ENCODE peak calls at places on chromosomes 16 and 17, in seven cellular contexts. M, A, R, Y, E, T and Z are unnamed samples.

GRCh38 chr16:88534731-88535141 is 35.5 kb upstream of the ZC3H18 start:
- DNase-seq in M (peak; percentile 49), A (no peak), R (no peak), Y (no peak), E (no peak), T (peak; percentile 55), Z (peak; percentile 68)

GRCh38 chr16:85275533-85276249 is 163.4 kb upstream of the CIBAR2 start:
- DNase-seq in M (peak; percentile 78), A (no peak), R (peak; percentile 58), Y (peak; percentile 95), E (peak; percentile 73), T (peak; percentile 36), Z (peak; percentile 82)

GRCh38 chr17:79156463-79157095 is 82.0 kb downstream of the ENGASE start:
- DNase-seq in M (no peak), A (no peak), R (no peak), Y (no peak), E (no peak), T (no peak), Z (no peak)

GRCh38 chr17:52383493-52384100 is 225.1 kb upstream of the CA10 start:
- DNase-seq in M (no peak), A (no peak), R (peak; percentile 83), Y (peak; percentile 55), E (peak; percentile 72), T (peak; percentile 38), Z (peak; percentile 83)

GRCh38 chr17:6775871-6776405 is at the start of gene FBXO39:
- DNase-seq in M (peak; percentile 25), A (no peak), R (no peak), Y (no peak), E (no peak), T (no peak), Z (no peak)

GRCh38 chr17:74851612-74852236 is 8.0 kb downstream of the GRIN2C start:
- DNase-seq in M (no peak), A (no peak), R (no peak), Y (no peak), E (no peak), T (no peak), Z (no peak)

GRCh38 chr16:77298638-77299360 is 99.6 kb downstream of the SYCE1L start:
- DNase-seq in M (no peak), A (no peak), R (no peak), Y (no peak), E (no peak), T (no peak), Z (no peak)

GRCh38 chr16:59260892-59261291 is 526.8 kb upstream of the GOT2 start:
- DNase-seq in M (no peak), A (no peak), R (no peak), Y (no peak), E (no peak), T (no peak), Z (no peak)

GRCh38 chr16:66428682-66429251 is 1.7 kb downstream of the BEAN1 start:
- DNase-seq in M (no peak), A (no peak), R (no peak), Y (no peak), E (no peak), T (no peak), Z (no peak)

GRCh38 chr17:46782250-46782953 is 36.1 kb downstream of the WNT3 start:
- DNase-seq in M (no peak), A (no peak), R (peak; percentile 63), Y (peak; percentile 82), E (peak; percentile 72), T (peak; percentile 76), Z (no peak)

GRCh38 chr16:89094252-89094901 is 725 bp downstream of the ACSF3 start:
- DNase-seq in M (no peak), A (no peak), R (peak; percentile 61), Y (peak; percentile 63), E (no peak), T (no peak), Z (no peak)

GRCh38 chr16:81349608-81350305 is 35.0 kb downstream of the GAN start:
- DNase-seq in M (no peak), A (no peak), R (no peak), Y (no peak), E (no peak), T (no peak), Z (no peak)

GRCh38 chr17:27379863-27380533 is 76.2 kb upstream of the KSR1 start:
- DNase-seq in M (peak; percentile 82), A (no peak), R (no peak), Y (peak; percentile 80), E (peak; percentile 48), T (peak; percentile 72), Z (peak; percentile 47)

GRCh38 chr16:16163571-16163970 is 59.7 kb downstream of the ABCC6 start:
- DNase-seq in M (no peak), A (no peak), R (no peak), Y (no peak), E (no peak), T (no peak), Z (no peak)

GRCh38 chr17:43578699-43579569 is 32.8 kb upstream of the ETV4 start:
- DNase-seq in M (no peak), A (no peak), R (peak; percentile 18), Y (peak; percentile 48), E (no peak), T (peak; percentile 31), Z (no peak)

GRCh38 chr16:53844796-53845195 is 140.8 kb downstream of the FTO start:
- DNase-seq in M (no peak), A (no peak), R (no peak), Y (no peak), E (no peak), T (no peak), Z (no peak)
- H3K4me1 ChIP-seq in M (peaks cover 5% of the 10 kb centered on the region), A (no peaks in the 10 kb centered on the region), R (peaks cover 6% of the 10 kb centered on the region), Y (no peaks in the 10 kb centered on the region), E (no peaks in the 10 kb centered on the region), T (peaks cover 12% of the 10 kb centered on the region), Z (peaks cover 4% of the 10 kb centered on the region)

DNA sequence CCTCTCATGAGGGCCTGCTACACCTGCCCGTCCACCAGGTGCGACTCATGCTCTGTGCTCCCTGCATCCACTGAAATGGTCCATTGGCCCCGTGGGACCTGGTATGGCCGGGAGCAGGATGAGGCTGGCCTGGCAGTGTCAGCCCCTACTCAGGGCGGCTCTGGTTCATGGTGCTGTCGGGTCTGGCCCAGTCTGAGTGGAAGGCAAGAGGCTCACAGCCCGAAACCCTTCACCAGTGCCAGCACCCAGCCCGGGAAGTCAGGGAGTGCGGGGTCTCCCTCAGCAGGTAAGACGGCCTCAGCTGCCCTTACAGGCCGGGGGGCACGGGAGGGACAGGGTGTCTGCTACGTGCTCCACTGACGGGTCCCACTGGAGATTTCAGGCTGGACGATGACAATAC is 40.5 kb upstream of the RASD1 start:
- DNase-seq in M (no peak), A (no peak), R (no peak), Y (no peak), E (no peak), T (no peak), Z (no peak)
- H3K4me1 ChIP-seq in M (peaks cover 18% of the 10 kb centered on the region), A (no peaks in the 10 kb centered on the region), R (no peaks in the 10 kb centered on the region), Y (no peaks in the 10 kb centered on the region), E (peaks cover 43% of the 10 kb centered on the region), T (peaks cover 22% of the 10 kb centered on the region), Z (no peaks in the 10 kb centered on the region)

GRCh38 chr16:57502048-57502775 is 15.9 kb upstream of the DOK4 start:
- DNase-seq in M (no peak), A (no peak), R (no peak), Y (no peak), E (no peak), T (peak; percentile 63), Z (no peak)
- H3K4me1 ChIP-seq in M (no peaks in the 10 kb centered on the region), A (no peaks in the 10 kb centered on the region), R (no peaks in the 10 kb centered on the region), Y (no peaks in the 10 kb centered on the region), E (no peaks in the 10 kb centered on the region), T (peaks cover 28% of the 10 kb centered on the region), Z (no peaks in the 10 kb centered on the region)

GRCh38 chr17:81518113-81518784 is 5.7 kb upstream of the ACTG1 start:
- DNase-seq in M (no peak), A (no peak), R (no peak), Y (no peak), E (peak; percentile 30), T (no peak), Z (no peak)
- H3K4me1 ChIP-seq in M (peaks cover 61% of the 10 kb centered on the region), A (peaks cover 47% of the 10 kb centered on the region), R (peaks cover 9% of the 10 kb centered on the region), Y (peaks cover 17% of the 10 kb centered on the region), E (peaks cover 32% of the 10 kb centered on the region), T (peaks cover 49% of the 10 kb centered on the region), Z (peaks cover 42% of the 10 kb centered on the region)

DNA sequence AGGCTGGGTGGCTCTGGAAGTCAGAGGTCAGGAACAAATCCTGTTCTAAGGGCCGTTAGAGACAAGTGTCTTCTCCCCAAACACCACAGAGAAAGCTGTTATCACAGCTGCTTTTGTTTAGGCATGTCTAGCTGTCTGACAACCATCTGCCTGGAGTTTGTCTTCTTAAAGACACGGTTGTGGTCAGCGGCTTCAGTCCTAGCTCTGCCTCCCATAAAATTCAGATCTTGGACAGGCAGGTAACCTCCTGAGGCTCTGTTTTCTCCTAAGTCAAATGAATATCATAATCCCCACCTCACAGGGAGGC is 2.3 kb upstream of the ITGA3 start:
- DNase-seq in M (no peak), A (no peak), R (no peak), Y (no peak), E (no peak), T (no peak), Z (no peak)
- H3K4me1 ChIP-seq in M (peaks cover 69% of the 10 kb centered on the region), A (peaks cover 34% of the 10 kb centered on the region), R (peaks cover 2% of the 10 kb centered on the region), Y (peaks cover 67% of the 10 kb centered on the region), E (peaks cover 51% of the 10 kb centered on the region), T (peaks cover 61% of the 10 kb centered on the region), Z (peaks cover 32% of the 10 kb centered on the region)

DNA sequence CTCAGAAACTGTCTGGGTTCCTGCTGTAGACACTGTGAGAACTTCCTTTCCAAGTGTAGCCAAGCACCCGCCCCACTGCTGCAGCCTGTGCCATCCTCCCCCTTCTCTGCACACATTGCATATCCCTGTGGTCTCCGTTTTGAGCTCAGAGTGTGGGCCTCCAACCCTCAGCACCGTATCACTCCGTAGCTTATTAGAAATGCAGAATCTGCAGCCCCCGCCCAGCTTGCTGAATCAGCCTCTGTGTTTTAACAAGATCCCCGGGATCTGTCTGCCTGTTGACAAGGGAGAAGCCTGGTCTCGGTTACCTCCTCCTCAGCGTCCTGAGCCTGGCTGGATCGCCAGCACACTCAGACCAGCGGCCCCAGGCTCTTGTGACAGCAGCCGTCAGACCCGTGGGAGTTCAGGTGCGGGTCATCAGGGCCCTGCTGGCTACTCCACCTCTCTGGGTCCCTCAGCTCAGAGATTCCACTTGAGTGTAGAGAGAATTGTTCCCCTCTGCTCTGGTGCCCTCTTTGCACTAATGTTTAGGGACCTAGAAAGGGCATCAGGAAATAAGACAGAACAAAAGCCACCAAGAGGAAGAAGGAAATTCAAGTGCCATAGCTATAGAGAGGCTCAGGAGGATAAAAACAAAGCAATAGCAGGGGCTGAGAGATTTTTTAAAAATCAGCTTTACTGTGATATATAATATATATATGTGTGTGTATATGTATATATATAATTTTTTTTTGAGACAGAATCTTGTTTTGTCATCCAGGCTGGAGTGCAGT is 92.3 kb downstream of the PITPNC1 start:
- DNase-seq in M (no peak), A (no peak), R (no peak), Y (peak; percentile 84), E (no peak), T (no peak), Z (no peak)
- H3K4me1 ChIP-seq in M (peaks cover 43% of the 10 kb centered on the region), A (no peaks in the 10 kb centered on the region), R (peaks cover 4% of the 10 kb centered on the region), Y (peaks cover 3% of the 10 kb centered on the region), E (no peaks in the 10 kb centered on the region), T (peaks cover 17% of the 10 kb centered on the region), Z (no peaks in the 10 kb centered on the region)

DNA sequence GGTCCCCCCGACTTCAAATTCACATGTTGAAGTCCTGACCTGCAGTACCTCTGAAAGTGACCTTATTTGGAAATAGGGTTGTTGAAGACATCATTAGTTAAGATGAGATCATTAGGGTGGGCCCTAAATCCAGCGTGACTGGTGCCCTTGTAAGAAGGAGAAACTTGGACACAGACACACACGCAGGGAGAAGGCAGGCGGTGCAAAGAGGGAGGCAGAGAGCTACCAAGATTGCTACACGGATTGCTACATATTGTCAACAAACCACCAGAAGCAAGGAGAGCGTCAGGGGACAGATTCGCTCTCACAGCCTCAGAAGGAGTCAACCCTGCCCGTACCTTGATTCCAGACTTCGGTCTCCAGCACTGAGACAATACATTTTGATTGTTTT is 6.8 kb upstream of the WBP2 start:
- DNase-seq in M (no peak), A (no peak), R (no peak), Y (no peak), E (no peak), T (no peak), Z (no peak)
- H3K4me1 ChIP-seq in M (peaks cover 48% of the 10 kb centered on the region), A (peaks cover 12% of the 10 kb centered on the region), R (peaks cover 3% of the 10 kb centered on the region), Y (no peaks in the 10 kb centered on the region), E (no peaks in the 10 kb centered on the region), T (peaks cover 25% of the 10 kb centered on the region), Z (no peaks in the 10 kb centered on the region)